ENCODE peak calls at places on chromosomes 2 and 18, in eight cellular contexts. N is islet precursor cell, P is astrocyte of the spinal cord, E is T follicular helper cell, Q is T-helper 17 cell, K is HepG2, J is kidney epithelial cell, V is amniotic stem cell. U is an unnamed sample.

GRCh38 chr2:37851828-37852584 is 73.1 kb upstream of the RMDN2 start:
- DNase-seq in E (no peak), Q (no peak), P (peak), J (no peak), V (no peak), K (no peak), N (no peak), U (no peak)

GRCh38 chr2:67799889-67800288 is 262.9 kb downstream of the C1D start:
- DNase-seq in N (no peak), K (no peak), V (no peak), J (no peak), P (no peak), E (no peak), Q (no peak), U (no peak)

GRCh38 chr2:156456616-156457015 is 20.4 kb downstream of the GPD2 start:
- DNase-seq in E (no peak), K (no peak), N (no peak), Q (no peak), V (no peak), P (peak), J (peak), U (no peak)

GRCh38 chr2:130377491-130377890 is 21.6 kb downstream of the PTPN18 start:
- DNase-seq in K (no peak), N (no peak), Q (no peak), V (no peak), E (no peak), J (no peak), P (no peak), U (no peak)

GRCh38 chr2:193966590-193966989 is 1690.4 kb upstream of the SLC39A10 start:
- DNase-seq in J (peak), P (peak), E (no peak), N (peak), K (no peak), V (peak), Q (no peak), U (no peak)

GRCh38 chr2:237258146-237258545 is 155.8 kb downstream of the COL6A3 start:
- DNase-seq in V (no peak), K (no peak), E (no peak), Q (no peak), P (peak), J (no peak), N (no peak), U (no peak)

GRCh38 chr2:106839849-106840595 is 45.9 kb downstream of the ST6GAL2 start:
- DNase-seq in E (no peak), V (no peak), P (no peak), J (no peak), Q (no peak), K (peak), N (peak), U (peak)

GRCh38 chr2:6772366-6772710 is 93.4 kb downstream of the CMPK2 start:
- DNase-seq in J (no peak), P (peak), K (no peak), E (no peak), Q (no peak), N (peak), V (no peak), U (peak)

GRCh38 chr2:70978388-70979357 is at the start of gene ANKRD53:
- DNase-seq in K (no peak), E (no peak), P (peak), N (peak), V (no peak), J (no peak), Q (no peak), U (peak)

GRCh38 chr2:129233751-129234406 is 745.6 kb upstream of the RAB6C start:
- DNase-seq in Q (no peak), N (no peak), P (peak), V (no peak), K (no peak), E (no peak), J (no peak), U (no peak)

GRCh38 chr18:13831864-13832508 is 8.0 kb downstream of the MC5R start:
- DNase-seq in N (no peak), K (peak), J (no peak), V (no peak), E (no peak), P (no peak), Q (no peak), U (no peak)

GRCh38 chr2:227655454-227655853 is 11.2 kb upstream of the SCYGR5 start:
- DNase-seq in N (no peak), Q (no peak), P (peak), K (peak), V (peak), E (no peak), J (peak), U (no peak)

GRCh38 chr18:75293591-75293990 is 83.0 kb downstream of the TSHZ1 start:
- DNase-seq in J (no peak), P (peak), Q (no peak), E (no peak), V (no peak), K (no peak), N (peak), U (no peak)

GRCh38 chr2:218290316-218291261 is 1.7 kb downstream of the TMBIM1 start:
- DNase-seq in Q (peak), K (no peak), E (peak), P (no peak), N (peak), V (no peak), J (no peak), U (no peak)

GRCh38 chr2:20326163-20326780 is 24.4 kb downstream of the PUM2 start:
- DNase-seq in Q (no peak), E (peak), V (peak), P (peak), K (peak), N (peak), J (no peak), U (peak)

GRCh38 chr2:10331033-10331701 is 28.5 kb downstream of the HPCAL1 start:
- DNase-seq in V (no peak), N (peak), K (no peak), Q (peak), J (no peak), E (peak), P (no peak), U (no peak)

GRCh38 chr2:151315381-151315903 is 26.0 kb upstream of the NMI start:
- DNase-seq in V (no peak), K (no peak), Q (no peak), J (no peak), N (peak), E (no peak), P (peak), U (no peak)

GRCh38 chr18:61910101-61910500 is 17.3 kb upstream of the RNF152 start:
- DNase-seq in J (no peak), P (no peak), V (no peak), E (no peak), N (no peak), K (no peak), Q (no peak), U (no peak)

GRCh38 chr2:181190711-181191110 is 210.3 kb downstream of the UBE2E3 start:
- DNase-seq in N (no peak), E (no peak), V (no peak), Q (no peak), K (no peak), J (no peak), P (no peak), U (no peak)

GRCh38 chr2:199410130-199410529 is 47.6 kb downstream of the SATB2 start:
- DNase-seq in N (no peak), V (no peak), P (peak), E (no peak), J (no peak), K (no peak), Q (no peak), U (no peak)

GRCh38 chr18:21735452-21736015 is 5.1 kb upstream of the MIB1 start:
- DNase-seq in Q (peak), N (peak), V (no peak), J (no peak), P (peak), K (peak), E (peak), U (peak)

GRCh38 chr2:8679827-8680731 is 1.8 kb upstream of the ID2 start:
- DNase-seq in N (peak), J (peak), Q (no peak), P (peak), K (peak), E (no peak), V (no peak), U (no peak)

GRCh38 chr2:28507806-28508764 is 12.2 kb downstream of the PLB1 start:
- DNase-seq in Q (no peak), P (no peak), V (no peak), N (peak), E (no peak), K (peak), J (peak), U (no peak)

GRCh38 chr2:219245899-219246230 is 586 bp downstream of the STK16 start:
- DNase-seq in K (no peak), J (no peak), Q (no peak), N (no peak), V (no peak), E (no peak), P (no peak), U (no peak)

GRCh38 chr2:45834372-45834771 is 182.9 kb downstream of the PRKCE start:
- DNase-seq in Q (no peak), E (no peak), P (no peak), K (no peak), V (no peak), J (no peak), N (no peak), U (no peak)

GRCh38 chr2:71796174-71796592 is 342.8 kb downstream of the DYSF start:
- DNase-seq in Q (no peak), K (no peak), J (no peak), V (peak), P (peak), N (peak), E (no peak), U (no peak)

GRCh38 chr2:96918754-96919550 is 49.1 kb upstream of the SEMA4C start:
- DNase-seq in E (no peak), N (peak), J (no peak), P (no peak), Q (no peak), K (no peak), V (no peak), U (no peak)

GRCh38 chr18:63232826-63233225 is 86.7 kb downstream of the BCL2 start:
- DNase-seq in E (no peak), J (no peak), V (no peak), Q (no peak), N (no peak), K (no peak), P (no peak), U (no peak)

GRCh38 chr2:131085646-131086045 is 7.6 kb downstream of the FAM168B start:
- DNase-seq in Q (no peak), P (peak), J (no peak), K (no peak), V (no peak), N (no peak), E (no peak), U (no peak)

GRCh38 chr2:3664118-3664517 is 6.1 kb downstream of the ALLC start:
- DNase-seq in Q (no peak), V (no peak), E (no peak), J (no peak), N (no peak), K (no peak), P (no peak), U (no peak)

GRCh38 chr2:48531141-48531648 is 1.2 kb downstream of the STON1 start:
- DNase-seq in J (peak), K (peak), P (peak), V (peak), N (peak), Q (no peak), E (no peak), U (no peak)

GRCh38 chr2:237700583-237701032 is 73.2 kb downstream of the LRRFIP1 start:
- DNase-seq in K (no peak), J (peak), V (no peak), E (peak), N (peak), P (peak), Q (peak), U (no peak)

GRCh38 chr2:46036929-46037328 is 260.3 kb upstream of the EPAS1 start:
- DNase-seq in Q (no peak), P (peak), V (peak), J (no peak), K (no peak), E (no peak), N (no peak), U (no peak)

GRCh38 chr2:207117668-207118067 is 48.1 kb downstream of the KLF7 start:
- DNase-seq in N (no peak), J (no peak), K (no peak), E (no peak), V (no peak), Q (no peak), P (no peak), U (no peak)

GRCh38 chr18:75209952-75210261 is 690 bp upstream of the TSHZ1 start:
- DNase-seq in E (no peak), V (no peak), Q (no peak), K (no peak), P (peak), J (no peak), N (no peak), U (no peak)

GRCh38 chr2:127410871-127411396 is 7.3 kb upstream of the PROC start:
- DNase-seq in K (peak), Q (no peak), E (no peak), V (peak), P (peak), N (no peak), J (no peak), U (no peak)

GRCh38 chr2:85886585-85886984 is 2.2 kb downstream of the ST3GAL5 start:
- DNase-seq in J (peak), V (peak), Q (no peak), N (peak), E (no peak), P (peak), K (no peak), U (no peak)

GRCh38 chr2:173050684-173051083 is 25.0 kb upstream of the MAP3K20 start:
- DNase-seq in N (no peak), J (no peak), K (no peak), E (no peak), Q (no peak), P (no peak), V (no peak), U (no peak)

GRCh38 chr2:44582363-44583008 is 220.7 kb downstream of the CAMKMT start:
- DNase-seq in V (no peak), J (peak), N (no peak), K (no peak), Q (no peak), E (no peak), P (no peak), U (no peak)